ENCODE peak calls at places on chromosome 6, in ten cellular contexts. T is astrocyte of the spinal cord, I is uterus, K is body of pancreas, B is CD14-positive monocyte, V is ascending aorta, Y is AG10803, R is HepG2, E is adrenal gland, P is fibroblast of lung. G is an unnamed sample.

GRCh38 chr6:57262901-57263694 is 41.0 kb upstream of the RAB23 start:
- DNase-seq in E (no peak), Y (peak), R (no peak), T (peak), V (no peak), K (no peak), I (peak), B (no peak), P (peak), G (peak)

GRCh38 chr6:131728296-131728939 is 17.6 kb upstream of the CTAGE9 start:
- DNase-seq in Y (peak), I (no peak), K (no peak), V (no peak), B (no peak), P (no peak), E (no peak), R (no peak), T (peak), G (no peak)

GRCh38 chr6:157054531-157054979 is 268.8 kb downstream of the TMEM242 start:
- DNase-seq in V (no peak), E (no peak), T (no peak), P (no peak), I (no peak), B (no peak), K (no peak), Y (no peak), R (no peak), G (no peak)

GRCh38 chr6:52643158-52643557 is 27.8 kb upstream of the TMEM14A start:
- DNase-seq in R (no peak), B (no peak), V (no peak), T (no peak), I (no peak), Y (no peak), P (no peak), K (no peak), E (no peak), G (no peak)

GRCh38 chr6:78999737-79000136 is 78.3 kb downstream of the PHIP start:
- DNase-seq in K (no peak), Y (no peak), E (no peak), V (no peak), I (no peak), T (no peak), P (peak), R (no peak), B (no peak), G (peak)

GRCh38 chr6:25402125-25402524 is 123.0 kb downstream of the CARMIL1 start:
- DNase-seq in Y (no peak), K (no peak), I (no peak), V (no peak), P (no peak), E (no peak), T (no peak), R (no peak), B (no peak), G (no peak)

GRCh38 chr6:119791746-119792145 is 442.2 kb upstream of the MAN1A1 start:
- DNase-seq in B (no peak), K (no peak), E (no peak), V (no peak), Y (no peak), R (no peak), P (no peak), T (peak), I (no peak), G (no peak)

GRCh38 chr6:28941681-28942448 is 18.1 kb upstream of the TRIM27 start:
- DNase-seq in R (no peak), I (no peak), K (no peak), P (no peak), B (no peak), E (no peak), T (no peak), Y (no peak), V (no peak), G (no peak)

GRCh38 chr6:10395171-10395945 is 19.5 kb downstream of the TFAP2A start:
- DNase-seq in B (no peak), I (no peak), K (no peak), E (no peak), P (no peak), T (no peak), R (no peak), V (no peak), Y (no peak), G (no peak)

GRCh38 chr6:97653517-97653916 is 370.5 kb upstream of the MMS22L start:
- DNase-seq in P (no peak), Y (no peak), T (no peak), I (no peak), V (no peak), B (no peak), K (no peak), E (no peak), R (no peak), G (no peak)

GRCh38 chr6:131159578-131159977 is 24.3 kb downstream of the AKAP7 start:
- DNase-seq in P (peak), T (peak), Y (peak), K (no peak), B (no peak), I (no peak), V (no peak), E (no peak), R (no peak), G (peak)

GRCh38 chr6:117008618-117009017 is 131.6 kb downstream of the RFX6 start:
- DNase-seq in B (no peak), I (no peak), P (no peak), K (no peak), R (no peak), E (no peak), T (no peak), V (no peak), Y (no peak), G (no peak)

GRCh38 chr6:137218473-137218916 is 690 bp downstream of the IFNGR1 start:
- DNase-seq in P (peak), V (peak), B (peak), R (peak), K (peak), Y (peak), T (peak), E (peak), I (no peak), G (peak)

GRCh38 chr6:135185483-135185882 is 4.4 kb downstream of the MYB start:
- DNase-seq in I (no peak), V (no peak), P (no peak), K (no peak), T (no peak), Y (no peak), R (no peak), B (no peak), E (no peak), G (no peak)

GRCh38 chr6:26383624-26384417 is 913 bp downstream of the BTN2A2 start:
- DNase-seq in E (peak), B (no peak), P (peak), V (no peak), R (no peak), I (no peak), Y (peak), K (no peak), T (peak), G (peak)

GRCh38 chr6:152004036-152004566 is 196.6 kb downstream of the ESR1 start:
- DNase-seq in V (no peak), Y (peak), B (no peak), I (no peak), K (no peak), E (no peak), P (no peak), T (peak), R (no peak), G (no peak)
- TF ChIP-seq CTCF in V (no peak), Y (no peak), B (no peak), I (no peak), K (no peak), E (no peak), P (no peak), T (no peak), R (no peak), G (no peak)

DNA sequence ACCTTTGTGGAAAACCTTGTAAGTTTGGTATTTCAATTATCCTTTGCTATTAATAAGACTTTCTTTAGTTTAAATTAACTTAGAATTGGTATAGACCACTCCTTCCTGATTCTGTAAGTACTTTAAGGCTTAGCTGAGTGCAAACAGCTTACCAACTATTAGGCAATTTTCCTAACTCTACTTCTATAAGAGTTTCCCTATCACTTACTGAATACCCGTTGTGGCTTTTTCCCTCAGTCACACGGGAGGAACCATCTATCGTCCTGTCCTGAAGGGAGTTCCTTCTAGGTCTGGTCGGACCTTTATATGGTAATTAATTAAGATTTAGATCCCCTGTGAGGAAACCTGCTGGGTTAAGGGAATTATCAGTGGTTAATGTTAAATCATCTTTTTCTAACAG is 9.6 kb downstream of the SLC35A1 start:
- DNase-seq in I (no peak), Y (no peak), B (no peak), R (no peak), P (no peak), K (no peak), T (no peak), E (no peak), V (no peak), G (no peak)
- TF ChIP-seq CTCF in I (no peak), Y (no peak), B (no peak), R (no peak), P (no peak), K (no peak), T (no peak), E (no peak), V (no peak), G (no peak)

GRCh38 chr6:3751730-3752537 is 421 bp upstream of the PXDC1 start:
- DNase-seq in V (peak), Y (peak), R (peak), E (peak), B (peak), P (peak), K (peak), T (peak), I (peak), G (peak)
- TF ChIP-seq CTCF in V (peak), Y (peak), R (peak), E (peak), B (peak), P (peak), K (no peak), T (peak), I (peak), G (peak)

GRCh38 chr6:30940361-30941001 is at the start of gene MUCL3:
- DNase-seq in E (no peak), I (no peak), R (no peak), V (no peak), P (no peak), K (no peak), Y (no peak), T (no peak), B (no peak), G (no peak)

GRCh38 chr6:30944051-30944450 is 3.3 kb downstream of the MUCL3 start:
- DNase-seq in P (no peak), V (no peak), I (no peak), K (no peak), E (no peak), R (no peak), B (no peak), T (no peak), Y (no peak), G (no peak)

GRCh38 chr6:30945281-30945680 is 4.5 kb downstream of the MUCL3 start:
- DNase-seq in V (no peak), K (no peak), P (no peak), Y (no peak), I (no peak), E (no peak), R (no peak), B (no peak), T (no peak), G (no peak)

GRCh38 chr6:30939473-30939872 is 1.3 kb upstream of the MUCL3 start:
- DNase-seq in I (no peak), K (peak), V (no peak), B (no peak), R (no peak), Y (peak), E (no peak), T (no peak), P (no peak), G (no peak)

DNA sequence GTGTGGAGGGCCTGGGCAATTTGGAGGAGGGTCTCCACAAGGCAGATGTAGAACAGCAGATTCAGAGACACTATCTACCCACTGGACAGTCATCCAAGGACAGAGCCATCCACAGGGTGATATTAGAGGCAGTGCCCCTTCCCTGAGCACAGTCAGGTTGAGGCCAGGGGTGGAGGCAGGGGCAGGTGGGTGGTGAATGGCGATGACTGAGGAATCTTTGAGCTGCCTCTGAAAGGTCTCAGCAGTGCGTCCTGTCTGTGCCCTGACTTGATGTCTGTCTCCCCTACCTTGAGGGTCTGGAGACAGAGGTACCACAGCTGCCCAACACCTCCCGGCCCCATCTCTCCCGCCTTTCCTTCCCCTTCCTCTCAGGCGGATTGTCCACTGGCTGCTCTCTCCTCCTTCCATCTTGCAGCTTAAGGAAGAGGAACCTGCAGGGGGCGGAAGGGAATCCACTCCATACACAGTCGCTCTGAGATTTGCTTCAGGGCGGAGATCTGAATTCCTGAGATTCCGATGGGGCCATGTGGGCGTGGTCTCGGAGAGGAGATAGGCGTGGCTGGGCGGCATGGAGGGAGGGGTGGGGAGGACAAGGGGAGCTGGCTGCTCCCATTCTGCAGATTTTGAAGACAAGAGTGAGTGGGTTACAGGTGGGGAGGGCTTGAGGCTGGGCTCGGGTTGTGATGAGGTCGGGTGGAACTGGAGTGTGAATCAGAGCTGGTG is 1.7 kb downstream of the MUCL3 start:
- DNase-seq in E (peak), Y (peak), R (peak), I (peak), K (peak), B (no peak), V (no peak), T (peak), P (peak), G (peak)
- TF ChIP-seq CTCF in E (peak), Y (peak), R (peak), I (no peak), K (peak), B (peak), V (no peak), T (peak), P (peak), G (peak)

DNA sequence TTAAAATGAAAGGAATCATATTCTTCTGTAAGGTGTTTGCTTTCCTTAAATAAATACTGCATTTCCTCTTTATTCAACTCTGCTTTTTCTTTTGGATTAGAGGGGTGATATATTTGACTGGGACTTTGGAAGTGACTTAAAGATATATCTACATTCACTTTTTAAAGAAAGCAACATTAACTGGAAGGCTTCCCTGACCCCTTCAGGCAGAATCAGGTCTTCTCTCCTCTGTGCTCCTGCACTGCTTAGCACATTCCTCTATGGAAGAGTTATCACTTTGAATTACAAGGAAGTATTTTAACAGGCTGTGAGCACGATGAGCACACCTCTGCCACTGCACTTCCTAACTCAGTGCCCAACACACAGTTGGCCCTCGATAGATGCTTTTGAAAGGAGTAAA is 59.2 kb upstream of the POU3F2 start:
- DNase-seq in P (no peak), Y (no peak), I (no peak), B (no peak), V (no peak), R (no peak), E (no peak), T (no peak), K (no peak), G (no peak)
- TF ChIP-seq CTCF in P (no peak), Y (no peak), I (no peak), B (no peak), V (no peak), R (no peak), E (no peak), T (no peak), K (no peak), G (no peak)

GRCh38 chr6:113083947-113084346 is 736.8 kb downstream of the RFPL4B start:
- DNase-seq in V (no peak), B (no peak), T (no peak), R (no peak), E (no peak), P (no peak), Y (no peak), I (no peak), K (no peak), G (no peak)

GRCh38 chr6:113094781-113095180 is 747.7 kb downstream of the RFPL4B start:
- DNase-seq in E (no peak), R (no peak), B (no peak), I (no peak), K (no peak), Y (no peak), P (peak), V (no peak), T (peak), G (peak)

GRCh38 chr6:113092795-113093194 is 745.7 kb downstream of the RFPL4B start:
- DNase-seq in E (no peak), T (no peak), P (no peak), V (no peak), I (no peak), Y (no peak), B (no peak), R (no peak), K (no peak), G (no peak)

DNA sequence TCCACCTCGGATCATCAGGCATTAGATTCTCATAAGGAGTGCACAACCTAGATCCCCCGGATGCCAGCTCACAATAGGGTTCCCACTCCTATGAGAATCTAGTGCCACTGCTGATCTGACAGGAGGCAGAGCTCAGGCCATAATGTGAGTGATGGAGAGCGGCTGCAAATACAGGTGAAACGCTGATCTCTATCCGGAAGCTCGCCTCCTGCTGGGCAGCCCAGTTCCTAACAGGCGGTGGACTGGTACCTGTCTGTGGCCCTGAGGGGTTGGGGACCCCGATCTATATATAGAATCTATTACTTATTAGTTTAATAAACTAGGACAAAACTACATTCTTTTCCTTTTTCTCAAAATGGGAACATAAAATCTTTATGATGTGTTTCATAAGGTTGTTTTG is 741.9 kb downstream of the RFPL4B start:
- DNase-seq in V (no peak), R (peak), B (no peak), P (no peak), T (no peak), K (no peak), Y (no peak), E (no peak), I (no peak), G (no peak)
- TF ChIP-seq CTCF in V (no peak), R (peak), B (no peak), P (no peak), T (no peak), K (no peak), Y (no peak), E (no peak), I (no peak), G (peak)